ENCODE peak calls at places on chromosome 9, in four cellular contexts. One of them, this sample, is unnamed.

GRCh38 chr9:125586173-125586512 is 120.9 kb downstream of the MAPKAP1 start:
- DNase-seq in hepatocyte: no peak
- DNase-seq in suprapubic skin: no peak
- DNase-seq in A549: no peak
- DNase-seq in this sample: no peak

GRCh38 chr9:89065921-89066320 is 74.7 kb downstream of the S1PR3 start:
- DNase-seq in A549: no peak
- DNase-seq in suprapubic skin: no peak
- DNase-seq in hepatocyte: no peak
- DNase-seq in this sample: no peak

GRCh38 chr9:93456022-93456421 is 2.6 kb upstream of the FAM120AOS start:
- DNase-seq in suprapubic skin: no peak
- DNase-seq in hepatocyte: no peak
- DNase-seq in A549: no peak
- DNase-seq in this sample: no peak

GRCh38 chr9:79489241-79490000 is 82.3 kb upstream of the TLE4 start:
- DNase-seq in suprapubic skin: no peak
- DNase-seq in hepatocyte: peak; percentile 33
- DNase-seq in A549: peak; percentile 12
- DNase-seq in this sample: no peak

GRCh38 chr9:38018964-38019602 is 49.9 kb downstream of the SHB start:
- DNase-seq in suprapubic skin: no peak
- DNase-seq in hepatocyte: peak; percentile 82
- DNase-seq in A549: peak; percentile 77
- DNase-seq in this sample: no peak

GRCh38 chr9:23050548-23050947 is 603.9 kb downstream of the DMRTA1 start:
- DNase-seq in suprapubic skin: no peak
- DNase-seq in hepatocyte: no peak
- DNase-seq in A549: no peak
- DNase-seq in this sample: no peak

GRCh38 chr9:129006328-129007034 is 21.6 kb downstream of the SH3GLB2 start:
- DNase-seq in hepatocyte: peak; percentile 91
- DNase-seq in A549: peak; percentile 82
- DNase-seq in suprapubic skin: no peak
- DNase-seq in this sample: peak; percentile 75

GRCh38 chr9:124694394-124695279 is 76.5 kb downstream of the NR6A1 start:
- DNase-seq in suprapubic skin: no peak
- DNase-seq in A549: no peak
- DNase-seq in hepatocyte: no peak
- DNase-seq in this sample: no peak

GRCh38 chr9:68961587-68961986 is 52.3 kb downstream of the PRKACG start:
- DNase-seq in suprapubic skin: no peak
- DNase-seq in A549: no peak
- DNase-seq in hepatocyte: no peak
- DNase-seq in this sample: no peak

GRCh38 chr9:131046581-131047202 is 37.7 kb downstream of the LAMC3 start:
- DNase-seq in A549: peak; percentile 65
- DNase-seq in hepatocyte: peak; percentile 88
- DNase-seq in suprapubic skin: no peak
- DNase-seq in this sample: peak; percentile 69

GRCh38 chr9:132114102-132114707 is 34.5 kb upstream of the MED27 start:
- DNase-seq in hepatocyte: peak; percentile 85
- DNase-seq in A549: peak; percentile 59
- DNase-seq in suprapubic skin: no peak
- DNase-seq in this sample: peak; percentile 60

GRCh38 chr9:83322438-83322837 is 215.8 kb downstream of the FRMD3 start:
- DNase-seq in suprapubic skin: no peak
- DNase-seq in A549: no peak
- DNase-seq in hepatocyte: no peak
- DNase-seq in this sample: no peak

GRCh38 chr9:70408393-70409040 is 5.9 kb downstream of the KLF9 start:
- DNase-seq in hepatocyte: no peak
- DNase-seq in suprapubic skin: peak; percentile 53
- DNase-seq in A549: no peak
- DNase-seq in this sample: no peak

GRCh38 chr9:125425176-125425897 is 163.7 kb downstream of the GAPVD1 start:
- DNase-seq in suprapubic skin: no peak
- DNase-seq in hepatocyte: no peak
- DNase-seq in A549: no peak
- DNase-seq in this sample: no peak

GRCh38 chr9:134321571-134321930 is 4.7 kb upstream of the RXRA start:
- DNase-seq in suprapubic skin: no peak
- DNase-seq in A549: no peak
- DNase-seq in hepatocyte: no peak
- DNase-seq in this sample: no peak

GRCh38 chr9:114096866-114097612 is 2.1 kb downstream of the KIF12 start:
- DNase-seq in suprapubic skin: no peak
- DNase-seq in A549: no peak
- DNase-seq in hepatocyte: no peak
- DNase-seq in this sample: no peak
- H3K4me3 ChIP-seq in suprapubic skin: no peak overlapping the region
- H3K4me3 ChIP-seq in A549: peak overlapping the region; percentile 84
- H3K4me3 ChIP-seq in hepatocyte: peak overlapping the region; percentile 61
- H3K4me3 ChIP-seq in this sample: no peak overlapping the region

GRCh38 chr9:116087751-116088194 is 65.8 kb upstream of the PAPPA start:
- DNase-seq in suprapubic skin: no peak
- DNase-seq in hepatocyte: no peak
- DNase-seq in A549: peak; percentile 47
- DNase-seq in this sample: no peak
- H3K27ac ChIP-seq in suprapubic skin: peak overlapping the region; percentile 9
- H3K27ac ChIP-seq in hepatocyte: peak overlapping the region; percentile 3
- H3K27ac ChIP-seq in A549: peak overlapping the region; percentile 77
- H3K27ac ChIP-seq in this sample: no peak overlapping the region

GRCh38 chr9:95360866-95361265 is 43.4 kb upstream of the FANCC start:
- DNase-seq in hepatocyte: no peak
- DNase-seq in suprapubic skin: no peak
- DNase-seq in A549: no peak
- DNase-seq in this sample: no peak
- H3K4me1 ChIP-seq in hepatocyte: peaks cover 3% of the 10 kb centered on the region
- H3K4me1 ChIP-seq in suprapubic skin: no peaks in the 10 kb centered on the region
- H3K4me1 ChIP-seq in A549: no peaks in the 10 kb centered on the region
- H3K4me1 ChIP-seq in this sample: no peaks in the 10 kb centered on the region

DNA sequence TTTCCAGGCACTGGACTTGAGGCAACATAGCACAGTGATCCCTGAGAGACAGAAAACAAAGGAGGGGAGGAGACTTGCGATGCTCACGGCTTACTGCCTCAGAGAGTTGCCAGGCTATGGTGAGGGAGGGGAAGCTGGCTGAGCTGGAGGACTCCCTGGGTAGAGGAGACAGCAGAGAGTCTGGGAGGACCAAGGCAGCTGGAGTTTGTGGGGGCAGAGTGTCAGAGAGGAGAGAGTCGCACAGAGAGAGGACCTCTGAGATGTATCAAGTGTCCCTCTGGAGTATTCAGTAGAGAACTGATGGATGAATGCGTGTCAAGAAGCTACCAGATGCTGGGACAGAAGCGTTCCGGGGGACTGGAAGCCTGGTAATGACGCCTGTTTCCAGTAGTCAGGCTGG is 23.2 kb upstream of the QSOX2 start:
- DNase-seq in hepatocyte: no peak
- DNase-seq in A549: no peak
- DNase-seq in suprapubic skin: no peak
- DNase-seq in this sample: no peak
- H3K4me3 ChIP-seq in hepatocyte: no peak overlapping the region
- H3K4me3 ChIP-seq in A549: no peak overlapping the region
- H3K4me3 ChIP-seq in suprapubic skin: no peak overlapping the region
- H3K4me3 ChIP-seq in this sample: no peak overlapping the region

GRCh38 chr9:73050887-73051550 is 98.2 kb upstream of the ALDH1A1 start:
- DNase-seq in hepatocyte: peak; percentile 31
- DNase-seq in A549: peak; percentile 33
- DNase-seq in suprapubic skin: no peak
- DNase-seq in this sample: peak; percentile 10
- H3K27ac ChIP-seq in hepatocyte: peak overlapping the region; percentile 29
- H3K27ac ChIP-seq in A549: peak overlapping the region; percentile 96
- H3K27ac ChIP-seq in suprapubic skin: no peak overlapping the region
- H3K27ac ChIP-seq in this sample: no peak overlapping the region

DNA sequence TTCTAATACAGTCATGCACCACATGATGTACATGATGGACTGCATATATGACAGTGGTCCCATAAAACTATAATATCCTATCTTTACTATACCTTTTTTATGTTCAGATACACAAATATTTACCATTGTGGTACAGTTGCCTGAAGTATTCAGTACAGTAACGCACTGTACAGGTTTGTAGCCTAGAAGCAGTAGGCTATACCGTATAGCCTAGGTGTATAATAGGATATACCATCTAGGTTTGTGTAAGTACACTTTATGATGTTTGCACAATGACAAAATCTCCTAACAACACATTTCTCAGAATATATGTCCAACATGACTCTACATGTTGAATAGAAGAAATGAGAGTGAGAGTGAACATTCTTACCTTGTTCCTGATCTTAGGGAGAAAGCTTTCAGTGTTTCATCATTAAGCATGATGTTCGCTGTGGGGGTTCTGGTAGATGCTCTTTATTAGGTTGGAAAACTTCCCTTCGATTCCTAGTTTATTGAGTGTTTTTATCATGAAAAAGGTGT is 31.8 kb downstream of the AMBP start:
- DNase-seq in hepatocyte: no peak
- DNase-seq in A549: no peak
- DNase-seq in suprapubic skin: no peak
- DNase-seq in this sample: no peak
- H3K4me1 ChIP-seq in hepatocyte: no peaks in the 10 kb centered on the region
- H3K4me1 ChIP-seq in A549: no peaks in the 10 kb centered on the region
- H3K4me1 ChIP-seq in suprapubic skin: no peaks in the 10 kb centered on the region
- H3K4me1 ChIP-seq in this sample: no peaks in the 10 kb centered on the region

DNA sequence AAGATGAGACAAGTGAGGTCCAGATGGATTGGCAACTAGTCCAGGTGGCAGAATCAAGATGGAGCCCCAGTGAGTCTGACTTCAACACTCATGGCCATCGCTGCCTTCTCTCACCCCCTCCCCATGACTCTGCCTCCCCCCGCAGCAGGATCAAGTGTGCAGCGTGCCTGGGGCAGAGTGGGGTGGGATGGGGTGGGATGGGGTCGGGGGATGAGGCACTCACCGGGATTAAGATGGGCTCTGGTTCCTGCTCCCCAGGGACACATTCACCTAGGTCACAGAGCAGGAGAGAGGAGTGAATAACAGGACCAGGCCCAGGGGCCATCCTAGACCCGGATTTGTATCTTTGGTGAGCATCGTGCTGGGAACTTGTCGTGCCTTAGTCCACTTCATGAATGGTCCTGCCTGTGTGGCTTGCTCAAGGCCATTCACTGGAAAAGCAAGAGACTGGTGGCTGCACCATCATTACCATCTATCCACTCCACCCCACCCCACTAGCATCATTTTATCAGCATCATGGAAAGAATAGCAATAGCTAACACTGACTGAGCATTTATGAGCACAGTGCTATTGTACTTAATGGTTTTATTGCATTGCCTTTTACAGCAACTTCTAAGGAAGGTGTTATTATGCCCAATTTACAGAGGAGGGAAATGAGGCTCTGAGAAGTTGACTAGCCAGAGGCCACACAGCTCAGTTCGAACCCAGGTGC is 8.5 kb downstream of the AMBP start:
- DNase-seq in hepatocyte: no peak
- DNase-seq in A549: no peak
- DNase-seq in suprapubic skin: no peak
- DNase-seq in this sample: no peak
- H3K4me3 ChIP-seq in hepatocyte: no peak overlapping the region
- H3K4me3 ChIP-seq in A549: no peak overlapping the region
- H3K4me3 ChIP-seq in suprapubic skin: no peak overlapping the region
- H3K4me3 ChIP-seq in this sample: no peak overlapping the region

DNA sequence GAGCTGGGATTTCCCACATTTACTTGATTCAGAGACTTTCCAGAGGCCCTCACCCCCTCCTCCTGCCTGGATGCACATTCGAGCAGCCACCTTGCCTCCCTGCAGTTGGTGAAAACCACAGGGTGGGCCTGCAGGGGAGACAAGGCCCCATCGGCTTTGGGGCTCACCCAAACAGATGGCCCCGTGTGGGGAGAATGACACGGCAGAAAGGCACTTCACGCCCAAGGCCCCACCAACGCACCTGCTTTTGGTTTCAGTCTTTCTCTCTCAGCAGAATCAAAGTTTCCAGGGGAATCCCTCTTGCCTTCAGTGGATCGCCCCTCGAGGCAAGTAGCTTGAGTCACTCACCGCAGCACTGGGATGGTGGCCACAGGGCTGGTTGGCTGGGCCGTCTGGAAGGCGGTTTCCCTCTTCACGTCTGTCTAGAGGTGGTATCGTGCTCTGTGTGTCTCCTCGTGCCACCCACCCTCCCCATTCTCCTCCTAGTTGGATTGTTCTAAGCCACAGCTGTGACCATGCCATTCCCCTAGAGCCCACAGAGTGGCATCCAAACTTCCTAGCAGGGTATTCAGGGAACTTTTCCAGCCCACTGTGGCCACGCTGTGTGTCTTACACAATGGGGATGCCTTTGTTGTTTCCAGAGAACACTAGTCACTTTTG is 31.8 kb downstream of the SEC61B start:
- DNase-seq in suprapubic skin: no peak
- DNase-seq in A549: no peak
- DNase-seq in hepatocyte: no peak
- DNase-seq in this sample: no peak
- H3K27ac ChIP-seq in suprapubic skin: no peak overlapping the region
- H3K27ac ChIP-seq in A549: no peak overlapping the region
- H3K27ac ChIP-seq in hepatocyte: no peak overlapping the region
- H3K27ac ChIP-seq in this sample: no peak overlapping the region

GRCh38 chr9:100084145-100084478 is 14.7 kb downstream of the ERP44 start:
- DNase-seq in A549: no peak
- DNase-seq in hepatocyte: no peak
- DNase-seq in suprapubic skin: no peak
- DNase-seq in this sample: no peak

GRCh38 chr9:100083448-100084144 is 15.2 kb downstream of the ERP44 start:
- DNase-seq in hepatocyte: no peak
- DNase-seq in suprapubic skin: no peak
- DNase-seq in A549: no peak
- DNase-seq in this sample: no peak

GRCh38 chr9:100086097-100086496 is 12.7 kb downstream of the ERP44 start:
- DNase-seq in suprapubic skin: no peak
- DNase-seq in hepatocyte: no peak
- DNase-seq in A549: no peak
- DNase-seq in this sample: no peak

GRCh38 chr9:100084734-100085133 is 14.1 kb downstream of the ERP44 start:
- DNase-seq in A549: no peak
- DNase-seq in hepatocyte: no peak
- DNase-seq in suprapubic skin: no peak
- DNase-seq in this sample: no peak

DNA sequence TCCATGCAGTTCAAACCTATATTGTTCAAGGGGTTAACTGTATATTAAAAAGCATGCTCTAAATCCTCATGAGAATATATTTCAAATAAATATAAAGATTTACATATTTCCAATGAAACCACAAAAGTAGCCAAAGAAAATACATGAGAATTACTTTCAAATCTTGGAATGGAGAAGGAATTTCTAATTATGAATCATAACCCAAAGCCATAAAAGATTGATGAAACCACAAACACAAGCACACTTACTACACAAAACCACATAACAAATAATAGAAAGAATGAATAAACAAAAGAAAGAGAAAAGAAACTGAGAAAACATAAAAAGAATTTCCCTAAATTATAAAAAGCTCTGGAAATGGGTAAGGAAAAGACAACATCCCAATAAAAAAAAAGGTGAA is 16.0 kb downstream of the ERP44 start:
- DNase-seq in suprapubic skin: no peak
- DNase-seq in hepatocyte: no peak
- DNase-seq in A549: no peak
- DNase-seq in this sample: no peak
- H3K4me1 ChIP-seq in suprapubic skin: peaks cover 22% of the 10 kb centered on the region
- H3K4me1 ChIP-seq in hepatocyte: no peaks in the 10 kb centered on the region
- H3K4me1 ChIP-seq in A549: peaks cover 7% of the 10 kb centered on the region
- H3K4me1 ChIP-seq in this sample: peaks cover 59% of the 10 kb centered on the region

GRCh38 chr9:90775657-90776056 is 26.0 kb upstream of the SYK start:
- DNase-seq in A549: no peak
- DNase-seq in suprapubic skin: no peak
- DNase-seq in hepatocyte: no peak
- DNase-seq in this sample: no peak
- H3K4me3 ChIP-seq in A549: no peak overlapping the region
- H3K4me3 ChIP-seq in suprapubic skin: no peak overlapping the region
- H3K4me3 ChIP-seq in hepatocyte: no peak overlapping the region
- H3K4me3 ChIP-seq in this sample: no peak overlapping the region